ENCODE peak calls at places on chromosomes 4 and X, in five cellular contexts. K, N, C, D and Z are unnamed samples.

GRCh38 chrX:136453771-136454170 is 34.0 kb upstream of the BRS3 start:
- DNase-seq in K (no peak), N (no peak), C (no peak), D (no peak), Z (no peak)

GRCh38 chr4:55087016-55087929 is 38.1 kb downstream of the KDR start:
- DNase-seq in K (no peak), N (peak), C (no peak), D (no peak), Z (no peak)

GRCh38 chr4:186260504-186261448 is 5.2 kb upstream of the F11 start:
- DNase-seq in K (no peak), N (no peak), C (peak), D (no peak), Z (no peak)

GRCh38 chrX:76183289-76184057 is 10.6 kb downstream of the PBDC1 start:
- DNase-seq in K (no peak), N (no peak), C (peak), D (no peak), Z (no peak)

GRCh38 chr4:7626551-7626950 is 191.8 kb upstream of the PSAPL1 start:
- DNase-seq in K (no peak), N (no peak), C (no peak), D (no peak), Z (no peak)

GRCh38 chrX:28946846-28947245 is 359.6 kb downstream of the IL1RAPL1 start:
- DNase-seq in K (no peak), N (no peak), C (no peak), D (no peak), Z (no peak)

GRCh38 chr4:126004936-126005335 is 690.2 kb downstream of the FAT4 start:
- DNase-seq in K (no peak), N (no peak), C (no peak), D (no peak), Z (no peak)

GRCh38 chrX:103276581-103277002 is at the start of gene TCEAL5:
- DNase-seq in K (no peak), N (peak), C (no peak), D (no peak), Z (no peak)

GRCh38 chr4:187569871-187570270 is 425.7 kb upstream of the ZFP42 start:
- DNase-seq in K (no peak), N (no peak), C (no peak), D (no peak), Z (no peak)

GRCh38 chr4:94653095-94653649 is 104.6 kb upstream of the BMPR1B start:
- DNase-seq in K (no peak), N (peak), C (no peak), D (peak), Z (no peak)

GRCh38 chrX:121014826-121015225 is 29.3 kb upstream of the CT47A1 start:
- DNase-seq in K (no peak), N (no peak), C (no peak), D (no peak), Z (peak)

GRCh38 chr4:176758731-176759130 is 34.0 kb downstream of the VEGFC start:
- DNase-seq in K (no peak), N (no peak), C (no peak), D (no peak), Z (no peak)

GRCh38 chr4:76732246-76732645 is 165.7 kb downstream of the SOWAHB start:
- DNase-seq in K (no peak), N (no peak), C (no peak), D (no peak), Z (no peak)

GRCh38 chrX:55142919-55143310 is 54.1 kb downstream of the PAGE2 start:
- DNase-seq in K (no peak), N (no peak), C (no peak), D (no peak), Z (no peak)

GRCh38 chr4:123699823-123700822 is 303.5 kb downstream of the SPRY1 start:
- DNase-seq in K (no peak), N (no peak), C (peak), D (no peak), Z (no peak)

GRCh38 chrX:23752740-23753435 is 9.8 kb upstream of the ACOT9 start:
- DNase-seq in K (no peak), N (no peak), C (no peak), D (no peak), Z (no peak)

GRCh38 chr4:154120690-154121089 is 331.8 kb upstream of the SFRP2 start:
- DNase-seq in K (no peak), N (no peak), C (no peak), D (no peak), Z (no peak)

GRCh38 chrX:40581333-40581910 is 652 bp downstream of the ATP6AP2 start:
- DNase-seq in K (no peak), N (no peak), C (no peak), D (no peak), Z (no peak)

GRCh38 chr4:30721353-30722091 is 1.4 kb downstream of the PCDH7 start:
- DNase-seq in K (no peak), N (peak), C (no peak), D (no peak), Z (no peak)
- TF ChIP-seq REST in K (no peak), N (no peak), C (no peak), D (no peak), Z (no peak)

DNA sequence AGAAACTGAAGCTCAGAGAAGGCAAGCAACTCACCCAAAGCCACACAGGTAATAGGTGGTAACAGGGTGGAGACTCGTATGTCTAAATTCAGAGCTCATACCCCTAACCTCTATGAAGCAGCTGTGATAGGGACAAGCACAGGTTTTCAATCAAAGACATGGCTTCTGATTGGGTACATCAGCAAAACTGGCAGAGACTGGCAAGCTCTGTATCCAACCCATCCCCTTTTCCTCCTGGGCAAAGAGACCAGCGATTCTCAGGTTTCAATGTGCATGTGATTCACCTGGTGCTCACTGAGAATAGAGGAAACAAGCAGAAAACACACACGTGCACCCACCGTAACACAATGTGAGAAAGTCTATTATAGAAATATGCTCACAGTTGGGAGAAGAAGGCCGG is 153.0 kb downstream of the SMIM20 start:
- DNase-seq in K (no peak), N (no peak), C (no peak), D (no peak), Z (no peak)
- TF ChIP-seq GABPA in K (no peak), N (no peak), C (no peak), D (no peak), Z (no peak)

GRCh38 chr4:80187677-80188076 is 9.6 kb upstream of the PRDM8 start:
- DNase-seq in K (no peak), N (no peak), C (no peak), D (no peak), Z (no peak)

GRCh38 chr4:80188801-80189458 is 8.4 kb upstream of the PRDM8 start:
- DNase-seq in K (no peak), N (no peak), C (no peak), D (no peak), Z (no peak)

GRCh38 chr4:80188457-80188800 is 8.9 kb upstream of the PRDM8 start:
- DNase-seq in K (no peak), N (no peak), C (no peak), D (no peak), Z (no peak)

GRCh38 chr4:80189956-80190671 is 7.2 kb upstream of the PRDM8 start:
- DNase-seq in K (no peak), N (no peak), C (no peak), D (no peak), Z (no peak)

GRCh38 chr4:80189581-80189955 is 7.7 kb upstream of the PRDM8 start:
- DNase-seq in K (no peak), N (no peak), C (no peak), D (no peak), Z (no peak)
- H3K27ac ChIP-seq in K (no peak), N (no peak), C (no peak), D (no peak), Z (no peak)

GRCh38 chr4:72208421-72209075 is 176.7 kb downstream of the NPFFR2 start:
- DNase-seq in K (no peak), N (no peak), C (no peak), D (no peak), Z (no peak)
- TF ChIP-seq REST in K (no peak), N (no peak), C (no peak), D (no peak), Z (no peak)

GRCh38 chr4:103484521-103484920 is 235.3 kb downstream of the TACR3 start:
- DNase-seq in K (no peak), N (no peak), C (no peak), D (no peak), Z (no peak)
- TF ChIP-seq GABPA in K (no peak), N (no peak), C (no peak), D (no peak), Z (no peak)

DNA sequence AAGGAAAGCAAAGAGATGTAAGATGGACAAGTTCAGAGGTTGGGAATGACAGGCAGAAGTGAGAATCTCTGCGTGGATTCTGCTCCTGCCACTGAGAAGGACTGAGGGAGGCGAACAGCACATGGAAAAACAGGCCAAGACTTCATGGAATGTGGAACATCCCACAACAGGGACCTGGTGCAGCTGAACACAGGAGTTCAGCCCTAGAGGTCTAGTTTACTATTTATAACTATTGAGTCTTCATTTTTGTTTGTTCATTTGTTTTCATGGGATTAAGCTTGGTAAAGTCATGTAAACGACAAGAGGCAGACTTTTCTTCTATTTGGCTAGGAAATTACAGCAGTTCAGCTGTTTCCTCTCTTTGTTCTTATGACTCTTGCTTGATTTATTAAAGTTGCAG is 234.5 kb downstream of the MAML3 start:
- DNase-seq in K (no peak), N (no peak), C (no peak), D (no peak), Z (no peak)
- H3K27ac ChIP-seq in K (no peak), N (peak), C (no peak), D (no peak), Z (no peak)